ENCODE peak calls at places on chromosomes 3 and 15, in five cellular contexts. M is foreskin fibroblast, B is fibroblast of the aortic adventitia, Q is upper lobe of right lung, K is fibroblast of lung. X is an unnamed sample.

GRCh38 chr15:67967871-67968423 is 86.2 kb upstream of the PIAS1 start:
- DNase-seq in Q (peak; percentile 93), B (peak; percentile 53), M (peak; percentile 34), K (peak; percentile 45), X (peak; percentile 32)

GRCh38 chr3:144244662-144245061 is 273.0 kb downstream of the DIPK2A start:
- DNase-seq in M (no peak), B (no peak), Q (no peak), K (no peak), X (no peak)

GRCh38 chr3:77746892-77747291 is 707.0 kb downstream of the ROBO2 start:
- DNase-seq in B (no peak), Q (no peak), M (no peak), K (no peak), X (no peak)

GRCh38 chr3:175001091-175001490 is 142.0 kb downstream of the NAALADL2 start:
- DNase-seq in M (peak; percentile 16), Q (no peak), K (no peak), B (no peak), X (no peak)

GRCh38 chr3:49357466-49358216 is 512 bp downstream of the GPX1 start:
- DNase-seq in M (peak; percentile 85), B (peak; percentile 93), Q (peak; percentile 83), K (peak; percentile 92), X (peak; percentile 90)

GRCh38 chr3:190585771-190586630 is 72.1 kb downstream of the IL1RAP start:
- DNase-seq in K (peak; percentile 94), M (peak; percentile 95), B (peak; percentile 81), Q (no peak), X (no peak)

GRCh38 chr3:52939600-52939999 is 42.3 kb upstream of the STIMATE start:
- DNase-seq in K (no peak), Q (no peak), B (peak; percentile 16), M (no peak), X (no peak)

GRCh38 chr3:153848701-153849100 is 272.5 kb upstream of the ARHGEF26 start:
- DNase-seq in K (no peak), Q (no peak), B (no peak), M (no peak), X (no peak)

GRCh38 chr3:29381595-29381994 is 100.7 kb downstream of the RBMS3 start:
- DNase-seq in K (no peak), M (no peak), Q (no peak), B (peak; percentile 44), X (no peak)

GRCh38 chr15:37995461-37996347 is 61.3 kb downstream of the TMCO5A start:
- DNase-seq in K (peak; percentile 84), M (peak; percentile 55), B (peak; percentile 85), Q (no peak), X (no peak)

GRCh38 chr3:55621648-55622047 is 134.5 kb upstream of the WNT5A start:
- DNase-seq in B (no peak), K (no peak), M (no peak), Q (no peak), X (no peak)

GRCh38 chr3:170278632-170279031 is 56.4 kb downstream of the PRKCI start:
- DNase-seq in B (no peak), M (no peak), K (no peak), Q (no peak), X (no peak)

GRCh38 chr3:48030188-48030587 is 14.0 kb upstream of the MAP4 start:
- DNase-seq in Q (no peak), K (no peak), M (no peak), B (no peak), X (no peak)

GRCh38 chr15:38758001-38758400 is 193.4 kb upstream of the RASGRP1 start:
- DNase-seq in B (peak; percentile 72), K (peak; percentile 4), M (peak; percentile 63), Q (no peak), X (no peak)

GRCh38 chr3:46405301-46406079 is 1.4 kb downstream of the CCR5AS start:
- DNase-seq in K (no peak), Q (peak; percentile 82), M (no peak), B (no peak), X (no peak)

GRCh38 chr3:131143802-131144201 is 117.1 kb downstream of the NEK11 start:
- DNase-seq in M (no peak), B (no peak), Q (no peak), K (no peak), X (no peak)

GRCh38 chr15:61724276-61724939 is 335.8 kb downstream of the VPS13C start:
- DNase-seq in B (no peak), K (no peak), Q (no peak), M (no peak), X (no peak)

GRCh38 chr3:16529264-16529663 is 15.8 kb upstream of the RFTN1 start:
- DNase-seq in B (no peak), Q (no peak), M (no peak), K (peak; percentile 17), X (no peak)
- TF ChIP-seq CTCF in B (peak; percentile 7), Q (no peak), M (peak; percentile 12), K (no peak), X (no peak)

DNA sequence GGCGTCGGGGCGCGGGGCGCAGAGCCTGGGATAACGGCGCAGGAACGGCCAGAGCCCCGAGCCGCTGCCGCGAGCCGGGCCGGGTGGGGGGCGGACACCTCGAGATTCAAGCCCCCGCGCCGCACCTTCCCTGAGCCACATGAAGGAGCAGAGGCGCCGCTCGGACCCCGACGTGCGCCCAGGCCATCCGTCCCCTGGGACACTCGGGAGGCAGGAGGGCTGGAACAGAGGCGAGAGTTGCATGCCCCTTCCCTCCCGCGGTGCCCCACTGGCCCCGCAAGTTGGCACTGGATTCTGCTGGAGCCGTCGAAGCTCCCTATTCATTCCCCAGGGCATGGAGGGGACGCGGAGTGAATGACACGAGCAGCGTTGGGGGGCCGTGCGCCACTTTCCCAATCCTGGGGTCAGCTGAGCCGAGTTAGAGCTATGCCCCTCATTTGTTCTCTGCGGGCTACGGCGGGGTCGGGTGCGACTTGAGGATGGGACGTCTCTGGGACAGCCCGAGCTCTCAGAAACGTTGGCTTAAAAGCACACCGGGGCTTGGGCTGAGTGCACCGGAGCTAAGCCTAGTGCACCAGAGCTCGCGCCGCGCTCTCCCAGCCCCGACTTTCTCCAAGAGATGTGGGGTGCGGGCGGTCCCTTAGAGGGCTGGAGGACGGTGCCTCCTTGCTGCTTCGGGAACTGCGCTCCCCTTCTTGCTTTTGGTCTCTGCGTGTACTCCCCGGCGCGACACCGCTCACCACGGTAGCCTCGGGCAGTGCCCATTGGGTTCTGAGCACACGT is 589 bp downstream of the SLC6A1 start:
- DNase-seq in B (no peak), Q (no peak), K (no peak), M (no peak), X (no peak)
- H3K4me3 ChIP-seq in B (no peak overlapping the region), Q (peak overlapping the region; percentile 21), K (no peak overlapping the region), M (no peak overlapping the region), X (no peak overlapping the region)

DNA sequence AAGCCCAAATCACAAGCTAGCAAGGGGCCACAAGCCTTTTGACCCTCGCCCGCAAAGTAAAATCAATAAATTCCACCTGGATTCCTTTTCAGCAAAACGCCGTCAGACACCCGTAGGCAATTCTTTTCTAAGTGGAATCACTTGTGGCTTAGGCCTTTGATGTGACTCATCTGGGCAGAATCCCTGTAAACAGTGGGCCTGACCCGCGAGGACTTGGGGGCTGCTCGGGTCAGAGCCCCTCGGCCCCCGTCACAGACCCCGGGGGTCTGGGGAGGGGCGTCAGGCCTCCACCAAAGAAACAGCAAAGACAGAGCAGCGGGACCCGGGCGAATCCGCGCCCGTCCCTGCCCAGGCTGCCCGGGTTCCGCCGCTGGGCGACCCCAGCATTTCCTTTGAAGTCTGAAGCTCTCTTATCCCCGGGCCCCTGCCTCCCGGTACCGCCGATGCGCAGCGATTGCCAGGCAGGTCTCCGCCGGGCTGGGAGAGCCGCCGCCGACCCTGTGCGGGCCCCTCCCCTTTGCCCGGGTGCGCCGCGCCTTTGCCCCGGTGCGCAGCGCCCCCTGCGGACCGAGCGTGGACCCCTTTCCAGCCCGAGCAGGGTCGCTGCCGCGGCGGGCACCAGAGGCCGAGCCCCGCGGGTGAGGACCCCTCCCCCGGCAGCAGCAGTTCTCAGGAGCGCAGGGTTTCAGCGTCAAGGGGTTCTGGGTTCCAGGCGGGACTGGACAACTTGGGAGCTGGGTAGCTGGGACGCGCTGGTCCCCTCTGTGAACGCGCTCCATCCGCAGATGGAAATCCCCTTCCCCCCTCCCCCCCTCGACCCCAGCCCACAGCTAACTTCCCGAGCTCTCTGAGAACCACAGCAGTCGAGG is 178.3 kb downstream of the UACA start:
- DNase-seq in K (peak; percentile 32), B (no peak), M (no peak), Q (no peak), X (no peak)
- TF ChIP-seq CTCF in K (peak; percentile 27), B (no peak), M (peak; percentile 55), Q (peak; percentile 36), X (no peak)

DNA sequence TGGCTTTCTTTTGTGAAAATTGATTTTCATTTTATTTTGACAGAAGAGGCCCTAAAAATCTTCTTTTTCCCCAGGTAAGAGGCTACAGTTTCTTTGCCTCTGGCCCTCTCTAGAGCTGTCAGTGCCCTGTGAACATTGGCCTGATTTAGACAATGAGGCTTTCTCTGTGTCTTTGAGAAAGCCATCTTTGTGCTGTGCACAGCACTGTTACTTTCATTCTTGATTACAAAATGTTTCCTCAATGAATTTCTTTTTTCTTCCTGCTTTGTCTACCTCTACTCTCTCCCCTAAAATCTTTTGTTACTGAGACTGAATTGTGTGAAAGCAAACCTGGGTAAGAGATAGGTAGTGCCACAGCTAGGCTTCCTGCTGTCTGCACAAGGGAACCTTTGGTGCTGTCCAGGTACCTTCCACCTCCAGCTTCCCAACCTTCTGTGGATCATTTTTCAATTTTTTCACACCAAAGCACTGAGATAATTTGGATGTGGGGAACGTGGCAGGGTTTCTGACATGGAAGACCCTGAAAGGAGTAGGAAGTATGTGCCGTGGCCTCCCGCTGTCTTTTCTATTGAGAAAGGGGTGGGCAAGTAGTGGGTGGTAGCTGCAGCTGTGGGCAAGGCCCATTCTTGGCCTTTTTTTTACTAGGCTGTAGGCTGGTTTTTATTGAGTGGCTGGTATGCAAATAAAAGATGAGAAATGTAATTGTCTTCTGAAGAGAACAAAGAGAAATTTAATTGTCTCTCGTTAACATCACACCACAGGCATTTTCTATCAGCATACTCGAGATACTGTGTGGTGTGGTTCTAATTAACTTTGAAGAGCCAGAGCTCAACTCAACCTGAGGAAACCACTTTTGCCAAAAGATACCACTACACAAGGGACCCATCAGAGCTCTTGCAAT is 21.0 kb downstream of the RAB8B start:
- DNase-seq in K (no peak), Q (no peak), B (no peak), M (no peak), X (no peak)
- H3K4me3 ChIP-seq in K (no peak overlapping the region), Q (no peak overlapping the region), B (no peak overlapping the region), M (no peak overlapping the region), X (no peak overlapping the region)

GRCh38 chr15:79169531-79170123 is 79.0 kb upstream of the RASGRF1 start:
- DNase-seq in K (no peak), M (no peak), Q (no peak), B (peak; percentile 16), X (no peak)

GRCh38 chr15:79172801-79173460 is 82.4 kb upstream of the RASGRF1 start:
- DNase-seq in Q (no peak), K (no peak), B (no peak), M (no peak), X (no peak)

GRCh38 chr15:79171320-79172031 is 80.9 kb upstream of the RASGRF1 start:
- DNase-seq in Q (no peak), B (no peak), M (no peak), K (no peak), X (no peak)

GRCh38 chr15:79170256-79170664 is 79.7 kb upstream of the RASGRF1 start:
- DNase-seq in K (no peak), M (peak; percentile 9), Q (no peak), B (peak; percentile 49), X (no peak)

DNA sequence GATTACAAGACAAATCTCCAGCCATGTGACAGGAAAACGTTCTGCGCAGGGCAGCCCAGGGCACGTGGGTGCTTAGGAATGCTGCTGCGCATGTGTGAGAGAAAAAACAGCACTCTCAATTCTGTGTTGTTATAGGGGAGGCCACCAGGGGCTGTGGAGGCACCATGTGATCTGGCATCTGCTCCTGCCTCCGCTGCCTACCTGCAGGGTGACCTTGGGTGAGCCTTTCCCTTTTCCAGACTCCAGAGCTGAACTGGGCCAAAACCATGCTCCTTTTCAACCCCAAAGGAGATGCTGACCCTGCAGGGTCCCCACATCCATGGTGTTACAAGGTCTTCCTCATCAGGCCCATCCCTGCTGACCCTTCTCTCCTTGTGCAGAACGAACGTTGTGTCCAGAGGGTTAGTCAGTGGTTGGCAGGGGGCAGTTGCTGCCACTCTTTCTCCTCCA is 81.5 kb upstream of the RASGRF1 start:
- DNase-seq in Q (no peak), M (no peak), B (no peak), K (no peak), X (no peak)
- TF ChIP-seq CTCF in Q (no peak), M (no peak), B (no peak), K (no peak), X (no peak)

X was measured in lower leg skin.